ENCODE peak calls at places on chromosomes 7 and 10, in five cellular contexts. W, M, Q, E and S are unnamed samples. For H3K4me1, the result is how much of the 10 kb centered on the place peaks cover.

GRCh38 chr10:22325272-22325947 is 4.5 kb downstream of the BMI1 start:
- DNase-seq in W (no peak), M (peak), Q (peak), E (peak), S (peak)

GRCh38 chr10:132458595-132459251 is 61.7 kb downstream of the PWWP2B start:
- DNase-seq in W (no peak), M (no peak), Q (peak), E (peak), S (peak)

GRCh38 chr7:150924256-150924851 is 53.8 kb downstream of the KCNH2 start:
- DNase-seq in W (no peak), M (no peak), Q (no peak), E (no peak), S (no peak)

GRCh38 chr10:15672469-15672868 is 47.3 kb downstream of the ITGA8 start:
- DNase-seq in W (no peak), M (no peak), Q (no peak), E (no peak), S (no peak)

GRCh38 chr7:129388353-129389098 is 45.7 kb upstream of the STRIP2 start:
- DNase-seq in W (no peak), M (no peak), Q (no peak), E (no peak), S (no peak)

GRCh38 chr7:46933596-46933995 is 648.3 kb downstream of the TNS3 start:
- DNase-seq in W (no peak), M (no peak), Q (no peak), E (no peak), S (no peak)

GRCh38 chr10:101071885-101072433 is 10.2 kb downstream of the KAZALD1 start:
- DNase-seq in W (no peak), M (no peak), Q (no peak), E (no peak), S (no peak)

GRCh38 chr10:113158183-113158582 is 208.1 kb downstream of the TCF7L2 start:
- DNase-seq in W (no peak), M (peak), Q (no peak), E (no peak), S (no peak)

GRCh38 chr7:118006979-118007378 is 133.7 kb upstream of the CTTNBP2 start:
- DNase-seq in W (no peak), M (no peak), Q (no peak), E (no peak), S (no peak)

DNA sequence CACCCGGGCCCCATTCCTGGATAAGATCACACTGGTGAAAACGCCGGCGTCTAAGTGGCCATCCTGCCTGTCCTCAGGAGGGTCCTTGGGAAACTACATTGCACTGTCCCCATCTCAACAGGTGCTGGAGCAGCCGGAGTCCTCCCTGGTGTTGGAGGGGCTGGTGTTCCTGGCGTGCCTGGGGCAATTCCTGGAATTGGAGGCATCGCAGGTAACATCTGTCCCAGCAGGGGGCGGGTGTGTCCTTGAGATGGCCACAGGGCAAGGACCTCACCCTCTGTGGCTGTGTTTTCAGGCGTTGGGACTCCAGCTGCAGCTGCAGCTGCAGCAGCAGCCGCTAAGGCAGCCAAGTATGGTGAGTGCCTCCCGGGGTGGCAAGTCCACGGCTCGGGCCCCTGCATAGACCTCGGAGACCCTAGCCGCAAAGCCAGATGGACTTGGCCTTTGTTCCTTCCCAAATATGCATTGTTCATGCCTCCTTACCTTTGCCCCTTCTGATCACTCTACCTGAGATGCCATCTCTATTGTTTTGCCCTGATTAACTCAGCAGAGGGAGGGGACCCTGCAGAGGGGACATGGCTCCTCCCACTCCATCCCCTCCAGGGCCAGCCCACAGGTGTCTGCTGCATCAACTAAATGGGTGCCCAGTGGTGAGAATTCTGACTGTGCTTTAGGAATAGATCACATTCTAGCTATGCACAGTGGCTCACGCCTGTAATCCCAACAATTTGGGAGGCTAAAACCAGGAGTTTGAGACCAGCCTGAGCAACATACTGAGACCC is 23.8 kb downstream of the ELN start:
- DNase-seq in W (no peak), M (no peak), Q (peak), E (peak), S (no peak)
- H3K4me3 ChIP-seq in W (no peak), M (no peak), Q (no peak), E (no peak), S (no peak)

DNA sequence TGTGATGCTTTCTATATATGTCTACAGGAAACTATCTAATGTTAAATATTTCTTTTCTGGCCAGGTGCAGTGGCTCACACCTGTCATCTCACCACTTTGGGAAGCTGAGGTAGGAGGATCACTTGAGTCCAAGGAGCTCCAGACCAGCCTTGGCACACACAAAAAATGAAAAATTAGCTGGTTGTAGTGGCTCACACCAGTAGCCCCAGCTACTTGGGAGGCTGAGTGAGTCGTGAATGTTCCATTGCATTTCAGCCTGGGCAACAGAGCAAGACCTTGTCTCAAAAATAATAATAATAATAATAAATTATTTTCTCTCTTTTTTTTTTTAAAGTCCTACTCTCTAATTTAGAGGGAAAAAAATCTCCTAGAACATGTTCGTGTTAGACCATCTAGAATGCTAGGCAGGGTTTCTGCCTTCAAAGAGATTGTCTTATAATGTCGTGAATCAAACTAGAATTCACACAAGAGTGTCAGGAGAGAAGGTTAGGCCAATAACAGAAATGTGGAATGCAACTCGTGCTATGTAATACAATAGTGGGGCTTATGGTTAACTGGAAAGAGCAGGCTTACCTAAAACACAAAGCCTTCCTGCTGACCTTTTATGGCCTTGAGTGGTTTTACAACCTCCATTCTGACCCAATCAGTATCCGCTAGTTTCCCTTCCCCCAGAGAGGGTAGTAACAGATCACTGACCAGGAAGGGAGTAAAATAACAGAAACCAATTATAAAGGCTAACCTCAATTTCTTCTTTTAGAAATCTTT is 46.3 kb downstream of the MYOF start:
- DNase-seq in W (no peak), M (peak), Q (no peak), E (no peak), S (no peak)
- H3K4me1 ChIP-seq in W (half or more), M (under half), Q (under half), E (half or more), S (under half)

GRCh38 chr7:130491841-130492518 is at the start of gene MEST:
- DNase-seq in W (no peak), M (peak), Q (peak), E (peak), S (no peak)

GRCh38 chr7:130490888-130491771 is 755 bp upstream of the MEST start:
- DNase-seq in W (no peak), M (peak), Q (peak), E (peak), S (no peak)

GRCh38 chr7:130493275-130493868 is 1.5 kb downstream of the MEST start:
- DNase-seq in W (no peak), M (peak), Q (no peak), E (no peak), S (no peak)

GRCh38 chr7:130494480-130494879 is 2.6 kb downstream of the MEST start:
- DNase-seq in W (no peak), M (no peak), Q (no peak), E (no peak), S (no peak)

GRCh38 chr7:130492519-130493274 is 812 bp downstream of the MEST start:
- DNase-seq in W (no peak), M (no peak), Q (no peak), E (no peak), S (no peak)
- H3K4me3 ChIP-seq in W (peak), M (peak), Q (peak), E (peak), S (no peak)

DNA sequence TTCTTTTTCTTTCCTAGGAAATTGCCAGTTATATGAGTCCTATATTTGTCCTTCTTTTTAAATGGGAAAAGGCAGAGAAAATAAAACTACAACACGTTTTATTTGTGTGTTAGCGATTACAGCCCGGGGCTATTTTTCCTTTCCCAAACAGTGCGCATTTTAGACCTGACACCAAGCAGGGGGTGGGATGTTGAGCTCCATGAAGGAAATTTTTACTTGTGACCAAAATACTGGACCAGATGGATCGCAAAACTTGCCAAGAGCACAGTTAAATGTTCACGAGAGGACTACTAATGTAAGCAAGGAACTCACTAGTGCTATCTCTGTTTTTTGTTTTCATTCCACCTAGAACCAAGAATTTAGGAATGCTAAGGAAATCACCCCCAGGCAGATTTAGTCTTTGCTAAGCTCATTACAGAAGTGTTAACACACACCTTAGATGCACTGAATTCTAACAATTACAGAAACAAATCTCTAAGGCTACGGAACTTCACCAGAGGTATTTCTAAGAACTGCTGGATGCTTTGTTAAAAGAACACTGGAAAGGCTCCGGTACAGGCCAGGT is 114.8 kb downstream of the JAZF1 start:
- DNase-seq in W (no peak), M (no peak), Q (no peak), E (no peak), S (no peak)
- H3K4me1 ChIP-seq in W (under half), M (under half), Q (under half), E (half or more), S (under half)

GRCh38 chr7:25894902-25895791 is 256.9 kb upstream of the NFE2L3 start:
- DNase-seq in W (no peak), M (peak), Q (peak), E (peak), S (peak)
- H3K4me3 ChIP-seq in W (peak), M (peak), Q (peak), E (peak), S (peak)